ENCODE peak calls at places on chromosomes 11 and 22, in nine cellular contexts. R is fibroblast of mammary gland, J is cardiac muscle cell, G is ovary, H is left ventricle myocardium inferior, S is GM23338, L is endodermal cell, K is HCT116, O is epithelial cell of esophagus. Y is an unnamed sample.

GRCh38 chr22:22397292-22397870 is 111.2 kb downstream of the ZNF280B start:
- DNase-seq in K (peak), S (peak), H (peak), J (peak), O (peak), R (peak), G (no peak), L (peak), Y (peak)

GRCh38 chr11:74366576-74366975 is 31.7 kb downstream of the PGM2L1 start:
- DNase-seq in K (no peak), S (peak), G (no peak), R (peak), J (peak), L (no peak), H (no peak), O (no peak), Y (no peak)

GRCh38 chr11:35246725-35247124 is 107.8 kb downstream of the CD44 start:
- DNase-seq in L (no peak), S (no peak), R (peak), J (peak), H (no peak), K (no peak), G (no peak), O (peak), Y (no peak)

GRCh38 chr11:103903005-103903404 is 133.4 kb upstream of the DDI1 start:
- DNase-seq in L (no peak), H (no peak), O (no peak), J (no peak), G (no peak), R (no peak), S (no peak), K (no peak), Y (no peak)

GRCh38 chr11:15199693-15200092 is 85.0 kb downstream of the INSC start:
- DNase-seq in H (peak), O (peak), S (no peak), K (no peak), J (no peak), L (peak), R (peak), G (no peak), Y (peak)

GRCh38 chr11:113470233-113470632 is 5.0 kb downstream of the DRD2 start:
- DNase-seq in H (no peak), G (no peak), S (no peak), K (no peak), O (no peak), J (no peak), L (peak), R (no peak), Y (no peak)

GRCh38 chr11:8408151-8408930 is 144.7 kb upstream of the LMO1 start:
- DNase-seq in R (no peak), K (no peak), G (no peak), O (peak), S (no peak), L (no peak), J (no peak), H (no peak), Y (no peak)

GRCh38 chr11:132686827-132687370 is 845.4 kb downstream of the OPCML start:
- DNase-seq in J (peak), R (no peak), G (no peak), O (no peak), S (no peak), K (no peak), L (no peak), H (no peak), Y (no peak)

GRCh38 chr22:20424553-20424936 is 13.1 kb downstream of the SCARF2 start:
- DNase-seq in S (no peak), L (no peak), H (no peak), R (no peak), O (no peak), J (no peak), K (no peak), G (no peak), Y (no peak)

GRCh38 chr11:117378966-117379865 is 51.6 kb downstream of the CEP164 start:
- DNase-seq in L (no peak), O (peak), K (no peak), J (no peak), S (no peak), G (no peak), H (peak), R (no peak), Y (no peak)

GRCh38 chr11:11731311-11732083 is 109.7 kb upstream of the GALNT18 start:
- DNase-seq in J (peak), S (no peak), R (peak), H (no peak), L (no peak), O (peak), K (peak), G (no peak), Y (no peak)

GRCh38 chr11:9176136-9176535 is 84.7 kb upstream of the SCUBE2 start:
- DNase-seq in L (no peak), J (no peak), R (no peak), G (no peak), H (no peak), S (no peak), K (no peak), O (no peak), Y (no peak)

GRCh38 chr22:37182101-37182948 is 5.7 kb downstream of the C1QTNF6 start:
- DNase-seq in O (no peak), H (peak), G (no peak), S (peak), K (no peak), L (no peak), R (no peak), J (no peak), Y (no peak)

GRCh38 chr11:16382638-16383380 is 26.5 kb upstream of the SOX6 start:
- DNase-seq in R (no peak), J (no peak), G (no peak), K (no peak), L (no peak), S (no peak), H (no peak), O (no peak), Y (no peak)

GRCh38 chr22:19748139-19748538 is 12.4 kb upstream of the TBX1 start:
- DNase-seq in J (no peak), G (no peak), L (no peak), S (no peak), R (no peak), O (no peak), H (no peak), K (no peak), Y (no peak)

GRCh38 chr22:38862375-38863329 is 9.4 kb downstream of the CBX6 start:
- DNase-seq in S (peak), K (no peak), J (peak), L (peak), H (no peak), G (peak), R (peak), O (no peak), Y (no peak)

GRCh38 chr11:34637303-34637702 is 16.4 kb downstream of the EHF start:
- DNase-seq in S (no peak), R (no peak), O (no peak), J (no peak), G (no peak), K (no peak), L (no peak), H (no peak), Y (peak)

GRCh38 chr22:39177456-39177775 is 24.9 kb upstream of the CBX7 start:
- DNase-seq in J (no peak), O (no peak), S (no peak), R (no peak), K (no peak), H (no peak), G (no peak), L (peak), Y (no peak)

DNA sequence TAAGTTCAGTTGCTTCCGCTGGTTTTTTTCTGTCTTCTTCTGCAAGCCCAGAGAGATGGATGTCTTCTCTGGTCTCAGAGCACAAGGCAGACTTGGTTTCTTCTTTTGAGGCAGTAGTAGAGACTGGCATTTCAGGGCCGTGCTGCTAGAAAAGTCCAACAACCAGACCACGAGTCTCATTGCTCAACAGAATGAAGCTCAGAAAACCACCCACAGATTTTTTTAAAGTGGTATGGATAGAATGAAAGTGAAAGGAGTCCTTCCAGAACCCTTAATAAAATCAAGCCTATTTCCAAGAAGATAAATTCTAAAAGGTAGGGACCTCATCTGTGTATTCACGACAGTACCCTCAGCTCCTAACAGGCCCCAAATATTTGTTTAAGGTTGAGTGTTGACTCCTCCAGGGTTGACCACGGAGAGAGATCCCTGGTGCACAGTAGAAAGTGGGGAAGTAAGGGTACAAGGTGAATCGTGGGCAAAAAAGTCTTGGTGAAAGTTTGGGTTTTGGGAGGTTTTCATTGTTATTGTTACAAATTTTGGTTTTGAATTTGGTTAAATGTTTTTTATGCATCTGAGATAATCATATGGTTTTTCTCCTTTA is 43.6 kb upstream of the DDX6 start:
- DNase-seq in K (no peak), G (no peak), S (no peak), O (no peak), R (peak), J (peak), L (no peak), H (no peak), Y (no peak)
- H3K4me3 ChIP-seq in K (no peak), G (no peak), S (no peak), O (no peak), R (no peak), J (no peak), L (no peak), H (no peak), Y (no peak)

GRCh38 chr22:30212363-30212995 is 34.1 kb downstream of the LIF start:
- DNase-seq in G (no peak), O (peak), H (no peak), J (peak), L (no peak), R (peak), K (peak), S (no peak), Y (peak)
- TF ChIP-seq CTCF in G (no peak), O (no peak), H (no peak), J (peak), L (no peak), R (no peak), K (peak), S (no peak), Y (no peak)

GRCh38 chr11:110376711-110377324 is 52.9 kb upstream of the FDX1 start:
- DNase-seq in L (peak), O (peak), G (peak), K (peak), S (peak), H (peak), R (peak), J (peak), Y (peak)
- H3K4me3 ChIP-seq in L (no peak), O (peak), G (no peak), K (peak), S (no peak), H (peak), R (no peak), J (no peak), Y (no peak)

DNA sequence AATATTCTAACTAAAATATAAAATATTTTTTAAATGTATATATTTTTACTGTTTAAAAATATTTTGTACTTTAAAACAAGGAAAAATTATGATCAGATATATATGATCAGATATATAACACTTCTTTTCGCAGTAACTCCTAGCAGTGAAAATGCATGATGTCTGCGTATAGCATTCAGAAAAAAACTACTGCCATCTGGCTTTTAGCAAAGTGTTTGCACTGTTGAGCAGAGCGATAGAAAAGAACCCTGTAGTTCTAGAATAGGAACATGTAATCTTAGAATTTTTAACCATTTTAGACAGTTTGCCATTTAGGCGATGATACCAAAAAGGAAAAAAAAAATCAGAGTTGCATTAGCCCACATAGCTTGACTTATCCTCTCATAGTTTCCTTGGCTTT is 370.4 kb upstream of the ANO3 start:
- DNase-seq in H (no peak), G (no peak), R (no peak), L (no peak), J (no peak), K (no peak), O (no peak), S (no peak), Y (no peak)
- TF ChIP-seq CTCF in H (peak), G (no peak), R (peak), L (peak), J (no peak), K (no peak), O (peak), S (peak), Y (peak)

GRCh38 chr11:77085652-77086051 is 17.0 kb upstream of the OMP start:
- DNase-seq in K (no peak), J (no peak), O (no peak), H (no peak), R (no peak), L (no peak), S (no peak), G (peak), Y (no peak)

GRCh38 chr11:77088236-77089003 is 14.2 kb upstream of the OMP start:
- DNase-seq in L (no peak), K (no peak), G (no peak), J (no peak), H (peak), R (no peak), S (no peak), O (peak), Y (peak)

GRCh38 chr11:77089004-77089545 is 13.6 kb upstream of the OMP start:
- DNase-seq in J (no peak), H (peak), O (no peak), S (no peak), R (no peak), G (no peak), K (no peak), L (no peak), Y (no peak)

GRCh38 chr11:77086521-77087472 is 15.8 kb upstream of the OMP start:
- DNase-seq in L (no peak), H (peak), R (no peak), G (peak), K (no peak), J (peak), S (no peak), O (no peak), Y (no peak)

DNA sequence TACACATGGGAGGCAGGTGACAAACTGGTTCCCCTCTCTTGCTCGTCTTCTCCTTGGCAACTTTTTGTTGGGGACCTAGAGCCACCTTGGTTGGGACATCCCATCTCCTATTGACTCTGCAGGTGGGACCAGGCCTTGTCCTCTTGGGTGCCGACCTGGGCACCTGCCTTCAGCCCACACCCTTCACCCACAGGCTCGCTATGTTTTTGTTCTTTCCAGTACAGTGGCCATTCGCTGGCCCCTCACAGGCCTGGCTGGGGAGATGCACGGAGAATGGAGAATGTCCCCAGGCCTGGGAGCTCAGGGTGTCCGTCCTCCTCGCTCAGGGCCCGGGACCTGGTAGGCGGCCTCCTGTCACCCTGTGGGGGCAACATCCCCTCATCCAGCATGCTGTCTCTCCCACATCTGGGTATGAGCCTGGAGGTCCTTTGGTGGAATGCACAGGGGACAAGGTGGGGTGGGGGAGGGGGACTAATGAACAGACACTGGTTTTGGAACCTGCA is 14.9 kb upstream of the OMP start:
- DNase-seq in O (no peak), H (no peak), K (no peak), G (no peak), L (no peak), S (no peak), J (no peak), R (no peak), Y (no peak)
- H3K4me3 ChIP-seq in O (no peak), H (no peak), K (no peak), G (no peak), L (no peak), S (no peak), J (no peak), R (no peak), Y (no peak)

DNA sequence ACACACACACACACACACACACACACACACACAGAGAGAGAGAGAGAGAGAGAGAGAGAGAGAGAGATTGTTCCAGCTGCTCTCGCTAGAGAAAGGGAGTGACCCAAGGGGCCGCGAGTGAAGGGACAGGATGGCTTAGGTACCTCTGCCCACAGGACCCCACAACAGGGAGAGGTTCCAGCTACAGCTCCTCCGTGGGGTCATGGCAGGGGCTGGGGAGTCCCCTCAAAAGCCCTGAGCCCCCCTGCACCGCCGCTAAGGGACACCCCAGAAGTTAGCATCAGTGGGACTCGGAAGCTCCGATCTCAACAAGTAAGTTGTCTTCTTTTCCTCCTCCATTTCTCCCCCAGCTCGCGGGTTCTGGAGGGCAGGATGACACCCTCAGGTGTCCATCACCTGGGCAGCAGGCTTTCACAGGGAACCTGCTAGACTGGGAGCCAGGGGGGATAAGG is 280 bp downstream of the KCNJ5 start:
- DNase-seq in R (no peak), L (peak), H (no peak), K (no peak), J (no peak), S (peak), O (no peak), G (no peak), Y (no peak)
- TF ChIP-seq CTCF in R (no peak), L (no peak), H (no peak), K (no peak), J (no peak), S (no peak), O (no peak), G (no peak), Y (no peak)

DNA sequence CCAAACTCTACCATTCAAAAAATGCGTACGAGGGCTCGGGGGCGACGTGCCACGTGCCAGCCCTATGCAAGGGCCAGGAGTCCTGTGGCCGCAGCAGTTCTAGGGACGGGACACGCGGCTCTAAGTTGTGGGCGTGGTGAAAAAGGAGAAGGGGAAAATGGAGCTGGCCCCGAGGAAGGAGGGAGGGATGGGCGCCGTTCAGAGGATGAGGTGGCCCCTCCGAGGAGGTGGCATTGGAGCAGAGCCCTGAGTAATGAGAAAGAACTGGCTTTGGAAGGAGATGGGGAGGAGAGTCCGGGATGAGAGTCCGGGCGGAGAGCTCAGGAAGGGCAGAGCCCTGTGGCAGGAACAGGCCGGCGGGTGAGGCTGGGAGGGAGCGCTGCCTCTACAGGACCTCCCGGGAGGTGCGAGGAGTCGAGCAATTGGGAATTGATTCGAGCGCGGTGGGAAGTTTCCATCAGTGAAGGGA is 21.0 kb downstream of the OTUB1 start:
- DNase-seq in O (no peak), K (no peak), J (peak), G (no peak), S (peak), L (peak), H (no peak), R (peak), Y (no peak)
- H3K4me3 ChIP-seq in O (peak), K (peak), J (no peak), G (peak), S (peak), L (peak), H (peak), R (peak), Y (no peak)

GRCh38 chr11:118998822-118999221 is 884 bp downstream of the CENATAC start:
- DNase-seq in K (peak), O (peak), J (peak), S (peak), L (peak), H (no peak), G (no peak), R (peak), Y (no peak)

GRCh38 chr11:119000906-119001305 is 3.0 kb downstream of the CENATAC start:
- DNase-seq in K (no peak), J (no peak), S (no peak), O (peak), G (no peak), L (no peak), R (peak), H (no peak), Y (no peak)

GRCh38 chr11:118998388-118998717 is 415 bp downstream of the CENATAC start:
- DNase-seq in S (peak), L (no peak), K (no peak), R (no peak), O (peak), H (no peak), G (no peak), J (no peak), Y (no peak)

GRCh38 chr11:118996926-118997626 is 862 bp upstream of the CENATAC start:
- DNase-seq in R (peak), L (peak), O (peak), G (peak), J (peak), S (peak), H (no peak), K (no peak), Y (no peak)

GRCh38 chr11:118997627-118998387 is at the start of gene CENATAC:
- DNase-seq in O (peak), S (peak), G (peak), K (peak), R (peak), H (peak), J (peak), L (peak), Y (peak)
- TF ChIP-seq CTCF in O (no peak), S (no peak), G (peak), K (no peak), R (no peak), H (peak), J (no peak), L (peak), Y (peak)